ENCODE peak calls at places on chromosomes 16 and 17, in four cellular contexts. K, Q, A and V are unnamed samples.

GRCh38 chr16:86730086-86730485 is 151.7 kb downstream of the FOXL1 start:
- DNase-seq in K (no peak), A (no peak), Q (no peak), V (no peak)

GRCh38 chr17:27657620-27658019 is 26.6 kb downstream of the LGALS9 start:
- DNase-seq in A (no peak), Q (no peak), K (no peak), V (no peak)

GRCh38 chr17:67245694-67246397 is 850 bp upstream of the HELZ start:
- DNase-seq in Q (peak; percentile 51), A (peak; percentile 81), K (no peak), V (peak; percentile 50)

GRCh38 chr17:75539969-75540729 is 14.7 kb downstream of the LLGL2 start:
- DNase-seq in Q (no peak), A (no peak), K (no peak), V (no peak)

GRCh38 chr17:20284018-20284417 is 183.3 kb downstream of the LGALS9B start:
- DNase-seq in K (no peak), A (no peak), Q (no peak), V (no peak)

GRCh38 chr16:2969545-2970521 is 685 bp downstream of the PAQR4 start:
- DNase-seq in Q (peak; percentile 85), A (peak; percentile 66), K (no peak), V (peak; percentile 62)

GRCh38 chr16:58503863-58504688 is 4.1 kb downstream of the NDRG4 start:
- DNase-seq in A (no peak), K (no peak), Q (no peak), V (no peak)

GRCh38 chr16:12531937-12532336 is 271.8 kb downstream of the CPPED1 start:
- DNase-seq in Q (no peak), K (no peak), A (no peak), V (no peak)

GRCh38 chr16:4179763-4180260 is 62.1 kb downstream of the SRL start:
- DNase-seq in A (no peak), Q (no peak), K (no peak), V (no peak)

GRCh38 chr17:26792486-26792885 is 501.4 kb upstream of the WSB1 start:
- DNase-seq in Q (no peak), K (peak; percentile 41), A (no peak), V (no peak)

GRCh38 chr16:83441523-83441922 is 366.3 kb upstream of the HSBP1 start:
- DNase-seq in K (no peak), A (no peak), Q (no peak), V (no peak)

GRCh38 chr16:88803264-88803987 is at the start of gene CDT1:
- DNase-seq in K (no peak), A (peak; percentile 65), Q (peak; percentile 99), V (peak; percentile 96)

GRCh38 chr17:77694391-77695363 is 263.8 kb upstream of the TNRC6C start:
- DNase-seq in A (no peak), Q (no peak), K (no peak), V (no peak)

GRCh38 chr16:87701505-87701921 is 64.3 kb downstream of the KLHDC4 start:
- DNase-seq in A (no peak), Q (no peak), K (no peak), V (no peak)

GRCh38 chr16:26765087-26765486 is 301.6 kb upstream of the C16orf82 start:
- DNase-seq in A (peak; percentile 13), Q (peak; percentile 28), K (no peak), V (peak; percentile 47)

GRCh38 chr17:83145358-83145738 is 65.9 kb downstream of the METRNL start:
- DNase-seq in K (no peak), A (no peak), Q (peak; percentile 2), V (no peak)

GRCh38 chr17:33267279-33267790 is 25.8 kb downstream of the ASIC2 start:
- DNase-seq in K (no peak), A (no peak), Q (no peak), V (no peak)

GRCh38 chr17:43983515-43984411 is 20.7 kb upstream of the NAGS start:
- DNase-seq in Q (peak; percentile 69), A (peak; percentile 67), K (no peak), V (peak; percentile 47)

GRCh38 chr16:66650707-66651473 is 45.7 kb downstream of the CMTM4 start:
- DNase-seq in A (peak; percentile 79), K (peak; percentile 28), Q (peak; percentile 76), V (peak; percentile 89)

GRCh38 chr17:48095611-48096010 is 5.7 kb downstream of the CBX1 start:
- DNase-seq in A (no peak), Q (no peak), K (no peak), V (no peak)

GRCh38 chr16:3998793-3999478 is 117.3 kb downstream of the ADCY9 start:
- DNase-seq in Q (no peak), A (no peak), K (no peak), V (no peak)

GRCh38 chr17:45060824-45061605 is at the start of gene NMT1:
- DNase-seq in A (peak; percentile 100), K (peak; percentile 99), Q (peak; percentile 98), V (peak; percentile 93)

GRCh38 chr17:39663340-39663687 is 1.8 kb upstream of the TCAP start:
- DNase-seq in K (no peak), A (no peak), Q (no peak), V (no peak)

GRCh38 chr16:51243836-51244483 is 92.9 kb upstream of the SALL1 start:
- DNase-seq in A (peak; percentile 76), K (no peak), Q (no peak), V (no peak)

GRCh38 chr17:73166731-73167581 is 2.1 kb downstream of the SSTR2 start:
- DNase-seq in A (no peak), K (no peak), Q (no peak), V (no peak)

GRCh38 chr17:64707077-64707591 is 45.0 kb upstream of the SMURF2 start:
- DNase-seq in K (no peak), Q (no peak), A (peak; percentile 68), V (no peak)

GRCh38 chr16:27426423-27427408 is 24.7 kb downstream of the IL21R start:
- DNase-seq in K (peak; percentile 93), Q (peak; percentile 78), A (peak; percentile 60), V (peak; percentile 51)

GRCh38 chr16:21649196-21649595 is 3.2 kb downstream of the IGSF6 start:
- DNase-seq in A (no peak), Q (no peak), K (no peak), V (no peak)

GRCh38 chr17:13415877-13416416 is 185.8 kb downstream of the HS3ST3A1 start:
- DNase-seq in Q (peak; percentile 28), K (no peak), A (peak; percentile 84), V (peak; percentile 11)

GRCh38 chr17:42536048-42536371 is at the start of gene NAGLU:
- DNase-seq in K (peak; percentile 72), Q (peak; percentile 100), A (peak; percentile 89), V (peak; percentile 96)

GRCh38 chr17:63529711-63530556 is 6.8 kb downstream of the KCNH6 start:
- DNase-seq in A (no peak), K (no peak), Q (no peak), V (no peak)

GRCh38 chr17:72754513-72754912 is 338.0 kb downstream of the SLC39A11 start:
- DNase-seq in K (no peak), Q (no peak), A (no peak), V (no peak)

GRCh38 chr17:4205917-4206316 is 57.9 kb downstream of the ANKFY1 start:
- DNase-seq in K (no peak), A (no peak), Q (no peak), V (no peak)

GRCh38 chr17:9918804-9919352 is 13.8 kb upstream of the RCVRN start:
- DNase-seq in K (no peak), A (no peak), Q (no peak), V (no peak)

GRCh38 chr16:59368586-59368985 is 634.5 kb upstream of the GOT2 start:
- DNase-seq in A (no peak), K (no peak), Q (no peak), V (no peak)

GRCh38 chr16:67927131-67927941 is 4.3 kb downstream of the CTRL start:
- DNase-seq in A (no peak), K (no peak), Q (no peak), V (no peak)

GRCh38 chr16:17384473-17384872 is 86.3 kb downstream of the XYLT1 start:
- DNase-seq in A (no peak), K (no peak), Q (no peak), V (no peak)

GRCh38 chr16:8893976-8894690 is 12.0 kb downstream of the LITAFD start:
- DNase-seq in Q (no peak), A (no peak), K (no peak), V (no peak)

GRCh38 chr17:56772442-56772841 is 61.3 kb downstream of the C17orf67 start:
- DNase-seq in K (no peak), Q (no peak), A (peak; percentile 80), V (no peak)

DNA sequence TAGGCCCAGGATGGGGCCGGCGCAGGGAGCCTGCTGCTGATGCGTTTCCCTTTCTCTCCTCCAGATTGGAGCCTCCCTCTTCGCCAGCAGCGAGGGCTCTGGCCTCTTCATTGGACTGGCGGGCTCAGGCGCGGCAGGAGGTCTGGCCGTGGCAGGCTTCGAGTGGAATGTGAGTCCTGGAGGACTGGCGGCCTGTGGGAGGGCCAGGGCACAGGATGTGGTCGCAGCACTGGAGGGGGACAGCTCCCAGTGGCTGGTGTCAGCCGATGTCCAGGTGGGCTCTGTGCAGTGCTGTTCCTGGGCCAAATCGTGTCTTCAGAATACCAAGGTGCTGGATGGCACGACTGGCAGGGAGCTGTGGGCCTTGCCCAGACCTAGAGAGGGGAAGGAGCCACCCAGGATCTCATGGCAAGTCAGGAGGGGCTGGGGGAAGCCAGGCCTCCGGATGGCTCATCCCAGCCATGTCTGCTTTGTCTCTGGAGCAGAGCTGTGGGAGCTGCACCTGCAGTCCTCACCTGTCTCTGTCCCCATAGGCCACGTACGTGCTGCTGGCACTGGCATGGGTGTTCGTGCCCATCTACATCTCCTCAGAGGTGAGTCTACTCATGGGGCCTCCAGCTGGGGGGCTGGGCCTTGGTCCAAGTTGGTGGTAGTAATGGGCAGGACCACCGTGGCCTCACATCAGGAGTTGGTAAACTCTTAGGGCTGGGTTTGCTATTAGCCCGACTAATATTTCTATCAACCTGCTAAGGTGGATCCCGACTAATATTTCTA is 7.3 kb downstream of the SLC5A10 start:
- DNase-seq in K (no peak), Q (no peak), A (no peak), V (no peak)
- TF ChIP-seq BHLHE40 in K (no peak), Q (no peak), A (no peak), V (no peak)

GRCh38 chr17:1516403-1517161 is at the start of gene INPP5K:
- DNase-seq in K (peak; percentile 94), A (peak; percentile 93), Q (peak; percentile 94), V (peak; percentile 99)
- TF ChIP-seq SP1 in K (peak; percentile 66), A (no peak), Q (peak; percentile 72), V (no peak)

GRCh38 chr16:1674751-1675664 is 3.1 kb upstream of the JPT2 start:
- DNase-seq in Q (no peak), K (no peak), A (no peak), V (no peak)
- TF ChIP-seq TARDBP in Q (no peak), K (no peak), A (no peak), V (no peak)

DNA sequence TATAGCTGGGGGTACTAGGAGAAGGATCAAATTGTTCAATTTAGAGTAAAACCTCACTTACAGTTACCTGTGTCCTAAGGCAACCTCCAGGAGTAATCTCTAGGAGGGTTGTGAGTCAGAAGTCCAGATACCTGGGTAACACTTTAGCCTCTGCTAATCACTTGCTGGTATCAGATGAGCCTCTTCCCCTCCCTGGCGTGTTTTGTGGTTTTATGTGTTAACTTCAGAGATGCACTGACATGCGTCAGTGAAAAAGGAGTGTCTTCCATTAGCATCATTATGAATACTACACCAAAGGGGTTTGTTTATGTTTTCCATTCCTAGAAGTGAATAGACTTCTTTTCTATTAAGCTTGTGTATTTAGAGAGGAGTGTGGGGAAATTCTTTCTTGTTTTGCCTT is 208.2 kb downstream of the FTO start:
- DNase-seq in Q (no peak), A (no peak), K (peak; percentile 2), V (no peak)
- TF ChIP-seq BHLHE40 in Q (no peak), A (no peak), K (peak; percentile 28), V (no peak)